ENCODE peak calls at places on chromosomes 12 and 14, in seven cellular contexts. N is A549, Q is H1, A is HepG2, Y is NB4, E is HCT116, S is SK-N-SH. M is an unnamed sample.

GRCh38 chr14:104515811-104516780 is 63.5 kb upstream of the C14orf180 start:
- DNase-seq in S (no peak), Y (no peak), E (no peak), Q (no peak), A (no peak), N (no peak), M (no peak)

GRCh38 chr12:53684654-53685220 is 8.9 kb upstream of the ATP5MC2 start:
- DNase-seq in E (no peak), Y (no peak), Q (no peak), A (no peak), N (no peak), S (no peak), M (no peak)

GRCh38 chr14:41230683-41231082 is 376.0 kb upstream of the LRFN5 start:
- DNase-seq in S (no peak), Y (no peak), A (no peak), E (no peak), N (no peak), Q (no peak), M (no peak)

GRCh38 chr12:85951823-85952222 is 77.7 kb downstream of the NTS start:
- DNase-seq in N (no peak), Q (no peak), E (peak), S (peak), Y (peak), A (no peak), M (peak)

GRCh38 chr14:73746540-73747385 is 32.6 kb upstream of the PNMA1 start:
- DNase-seq in N (no peak), Y (peak), E (no peak), Q (no peak), A (no peak), S (peak), M (no peak)

GRCh38 chr12:53381739-53382630 is 2.0 kb downstream of the SP1 start:
- DNase-seq in S (no peak), E (no peak), Q (no peak), A (peak), N (no peak), Y (peak), M (peak)

GRCh38 chr12:108080363-108080762 is 48.7 kb upstream of the WSCD2 start:
- DNase-seq in E (no peak), A (no peak), N (no peak), Y (no peak), Q (no peak), S (no peak), M (no peak)

GRCh38 chr12:15899282-15899870 is 11.8 kb upstream of the DERA start:
- DNase-seq in Q (no peak), N (no peak), Y (peak), E (no peak), A (peak), S (no peak), M (peak)

GRCh38 chr14:79668941-79669340 is 542.4 kb downstream of the DIO2 start:
- DNase-seq in A (no peak), N (no peak), E (no peak), S (no peak), Y (no peak), Q (no peak), M (no peak)

GRCh38 chr14:61802010-61802621 is 39.9 kb downstream of the SNAPC1 start:
- DNase-seq in S (no peak), N (no peak), Y (no peak), E (no peak), Q (no peak), A (no peak), M (no peak)

GRCh38 chr12:132554857-132555630 is 55.3 kb downstream of the LRCOL1 start:
- DNase-seq in A (peak), S (peak), Y (peak), E (no peak), Q (no peak), N (peak), M (no peak)

GRCh38 chr14:101559250-101559623 is 2.1 kb upstream of the DIO3 start:
- DNase-seq in Q (no peak), Y (no peak), E (no peak), A (no peak), S (peak), N (no peak), M (no peak)

GRCh38 chr12:10873374-10873773 is 10.7 kb downstream of the PRH1 start:
- DNase-seq in E (no peak), A (no peak), Y (no peak), Q (no peak), N (no peak), S (no peak), M (peak)

GRCh38 chr12:29707846-29708245 is 75.9 kb downstream of the TMTC1 start:
- DNase-seq in A (no peak), Y (no peak), E (no peak), Q (no peak), S (no peak), N (no peak), M (no peak)

GRCh38 chr14:54653764-54654469 is 87.0 kb downstream of the SAMD4A start:
- DNase-seq in S (no peak), Q (no peak), A (peak), E (no peak), N (peak), Y (no peak), M (peak)

GRCh38 chr14:100621806-100622205 is 34.6 kb upstream of the BEGAIN start:
- DNase-seq in Q (no peak), Y (peak), A (no peak), S (peak), N (no peak), E (peak), M (no peak)

GRCh38 chr12:92764820-92765219 is 62.0 kb downstream of the PLEKHG7 start:
- DNase-seq in E (no peak), S (no peak), Q (no peak), N (no peak), Y (peak), A (no peak), M (no peak)

GRCh38 chr12:92757599-92758121 is 54.9 kb downstream of the PLEKHG7 start:
- DNase-seq in Q (no peak), E (no peak), Y (no peak), A (no peak), N (no peak), S (no peak), M (peak)

GRCh38 chr12:92762773-92763172 is 60.0 kb downstream of the PLEKHG7 start:
- DNase-seq in Y (no peak), Q (no peak), S (no peak), E (no peak), N (no peak), A (no peak), M (no peak)

GRCh38 chr12:92756905-92757598 is 54.3 kb downstream of the PLEKHG7 start:
- DNase-seq in E (no peak), Q (no peak), N (no peak), S (no peak), Y (no peak), A (no peak), M (no peak)

GRCh38 chr12:92759634-92760268 is 57.0 kb downstream of the PLEKHG7 start:
- DNase-seq in Y (peak), E (peak), A (no peak), Q (no peak), N (peak), S (no peak), M (peak)
- TF ChIP-seq MAX in Y (peak), E (peak), A (no peak), Q (no peak), N (peak), S (peak), M (no peak)

DNA sequence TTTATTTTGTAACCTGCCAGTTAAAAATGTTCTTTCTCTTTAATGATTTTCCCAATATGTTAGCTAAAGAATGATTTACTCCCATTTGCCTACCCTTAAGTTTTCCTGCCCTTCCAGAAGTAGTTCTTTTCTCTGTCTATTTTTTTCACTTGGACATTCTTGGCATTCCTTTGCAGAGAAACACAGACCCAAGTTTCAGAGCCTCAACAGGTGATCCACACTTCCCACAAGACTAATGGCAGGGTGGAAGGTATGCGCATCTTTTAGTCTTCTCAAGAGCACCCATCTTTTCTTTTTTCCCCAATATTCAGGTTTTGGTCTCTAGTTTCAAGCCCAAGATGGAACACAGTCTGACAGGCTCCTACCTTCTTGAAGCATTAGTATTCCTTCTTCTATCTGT is 420.7 kb downstream of the ADAMTS20 start:
- DNase-seq in E (no peak), S (no peak), N (no peak), A (no peak), Q (no peak), Y (no peak), M (no peak)
- TF ChIP-seq MAX in E (no peak), S (no peak), N (no peak), A (no peak), Q (no peak), Y (no peak), M (no peak)

DNA sequence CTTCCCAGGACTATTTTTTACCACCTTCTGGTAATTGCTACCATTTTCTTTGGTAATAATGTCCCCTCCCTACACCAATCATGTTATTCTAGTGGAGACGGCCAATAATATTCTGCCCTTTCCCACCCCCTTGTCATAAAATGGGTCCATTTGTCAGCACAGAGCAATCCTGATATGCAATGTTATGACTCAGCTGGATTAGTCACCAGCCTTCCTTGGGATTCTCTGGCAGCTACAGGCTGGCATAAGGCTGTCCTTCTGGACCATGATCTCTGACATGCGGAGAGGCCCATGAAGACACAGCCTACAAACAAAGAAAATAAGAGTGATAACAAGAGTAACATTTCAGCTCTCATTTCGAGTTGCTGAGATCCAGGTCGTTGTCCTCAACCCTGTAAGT is 222.0 kb upstream of the CPNE8 start:
- DNase-seq in Q (no peak), N (peak), E (peak), S (no peak), Y (no peak), A (peak), M (peak)
- TF ChIP-seq MAX in Q (no peak), N (no peak), E (peak), S (peak), Y (no peak), A (no peak), M (no peak)

DNA sequence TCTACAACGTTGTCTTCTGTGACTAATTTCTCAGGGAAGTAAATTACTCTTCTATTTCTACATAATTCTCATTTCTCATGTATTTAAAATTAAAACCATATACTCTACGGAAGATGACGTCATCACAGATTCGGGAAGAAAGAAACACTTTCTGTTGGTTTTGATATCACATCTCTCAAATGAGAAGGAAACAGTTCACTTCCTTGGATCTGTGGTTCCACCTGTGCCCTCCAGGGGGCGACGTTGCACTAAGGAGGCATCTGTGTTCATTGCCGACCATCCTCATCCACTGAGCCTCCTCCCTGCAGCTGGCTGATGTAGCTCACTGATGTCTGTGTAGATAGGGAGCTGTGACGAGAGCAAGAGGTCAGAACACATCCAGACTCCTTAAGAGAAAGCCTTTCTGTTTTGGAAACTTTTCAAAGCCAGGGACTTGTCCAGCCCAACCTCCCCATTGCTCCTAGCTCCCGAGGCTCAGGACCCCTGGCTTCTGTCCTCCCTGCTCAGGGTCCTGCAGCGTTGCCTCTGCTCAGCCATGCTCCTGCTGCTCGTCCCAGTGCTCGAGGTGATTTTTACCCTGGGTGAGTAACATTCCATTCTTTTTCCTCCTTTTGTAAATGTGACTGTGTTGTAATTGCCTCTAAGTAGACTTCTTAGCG is 172.7 kb upstream of the OR4E1 start:
- DNase-seq in Y (peak), S (peak), E (no peak), A (peak), N (no peak), Q (no peak), M (peak)
- TF ChIP-seq MAX in Y (no peak), S (no peak), E (no peak), A (no peak), N (no peak), Q (no peak), M (no peak)

DNA sequence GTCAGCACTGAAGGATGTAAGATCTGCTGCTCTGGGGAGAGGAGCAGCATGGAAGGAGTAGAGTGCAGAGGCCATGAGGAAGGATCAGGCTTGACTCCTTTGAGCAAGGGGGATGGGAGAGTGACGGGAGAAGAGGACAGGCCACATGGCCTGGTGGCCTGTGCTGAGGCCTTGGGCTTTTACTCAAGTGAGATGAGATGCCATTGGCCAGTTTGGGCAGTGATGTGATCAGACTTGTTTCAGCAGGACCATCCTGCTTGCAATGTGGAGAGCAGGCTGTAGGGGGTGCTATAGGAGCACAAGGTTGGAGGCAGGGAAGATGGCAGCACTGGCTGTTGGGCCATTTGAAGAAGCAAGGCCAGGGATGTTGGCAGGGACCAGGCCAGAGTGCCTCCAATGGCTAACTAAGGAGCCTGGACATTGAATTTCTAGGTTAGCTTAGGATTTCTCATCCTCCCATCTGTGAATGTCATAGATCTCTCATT is 23.6 kb downstream of the FGF23 start:
- DNase-seq in Q (peak), S (peak), N (no peak), A (peak), Y (peak), E (peak), M (peak)
- TF ChIP-seq MAX in Q (peak), S (no peak), N (no peak), A (no peak), Y (no peak), E (no peak), M (no peak)

DNA sequence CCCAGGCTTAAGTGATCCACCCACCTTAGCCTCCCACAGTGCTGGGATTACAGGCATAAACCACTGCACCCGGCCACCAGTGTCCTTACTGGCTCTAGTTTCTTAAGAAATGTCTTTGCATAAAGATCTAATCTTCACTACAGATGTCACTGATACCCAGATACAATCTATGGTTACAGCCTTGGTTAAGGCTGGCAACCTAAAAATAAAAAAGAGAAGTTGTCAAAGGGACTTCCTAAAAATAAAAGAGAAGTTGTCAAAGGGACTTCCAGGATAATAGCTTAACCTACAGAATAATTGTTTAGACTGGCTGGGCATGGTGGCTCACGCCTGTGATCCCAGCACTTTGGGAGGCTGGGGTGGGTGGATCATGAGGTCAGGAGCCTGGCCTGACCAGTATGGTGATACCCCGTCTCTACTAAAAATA is 27.6 kb downstream of the ETFBKMT start:
- DNase-seq in S (no peak), Y (peak), E (no peak), N (no peak), A (no peak), Q (no peak), M (no peak)
- TF ChIP-seq MAX in S (no peak), Y (no peak), E (no peak), N (no peak), A (no peak), Q (no peak), M (no peak)

DNA sequence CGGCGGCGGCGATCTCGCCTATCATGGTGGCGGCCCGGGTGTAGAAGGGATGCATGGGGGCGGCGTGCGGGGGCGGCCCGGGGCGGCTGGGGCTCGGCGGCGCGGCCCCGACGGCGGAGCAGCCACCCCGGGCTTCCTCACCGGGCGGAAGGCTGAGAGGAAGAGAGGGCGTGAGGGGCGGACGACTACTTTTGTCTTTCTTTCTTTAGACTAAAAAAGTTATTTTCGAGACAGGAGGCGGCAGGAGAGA is 240 bp downstream of the BTG1 start:
- DNase-seq in E (no peak), Y (no peak), S (no peak), Q (no peak), A (no peak), N (no peak), M (no peak)
- TF ChIP-seq MAX in E (no peak), Y (no peak), S (no peak), Q (no peak), A (no peak), N (no peak), M (no peak)

M was measured in endothelial cell of umbilical vein.